ENCODE peak calls at places on chromosomes 16 and 17, in seven cellular contexts. G is progenitor cell of endocrine pancreas, F is GM23248, E is fibroblast of mammary gland, Y is NAMALWA, C is EH, J is choroid plexus epithelial cell. L is an unnamed sample.

GRCh38 chr17:79960788-79961522 is 74.7 kb downstream of the TBC1D16 start:
- DNase-seq in G (no peak), F (no peak), E (no peak), Y (no peak), C (peak), J (peak), L (no peak)

GRCh38 chr16:85781685-85782370 is 17.5 kb downstream of the EMC8 start:
- DNase-seq in G (no peak), F (peak), E (peak), Y (no peak), C (peak), J (peak), L (no peak)

GRCh38 chr16:56637814-56638750 is at the start of gene MT1A:
- DNase-seq in G (no peak), F (peak), E (peak), Y (no peak), C (peak), J (peak), L (no peak)

GRCh38 chr17:17149520-17150449 is 56.3 kb downstream of the PLD6 start:
- DNase-seq in G (no peak), F (no peak), E (no peak), Y (no peak), C (no peak), J (no peak), L (no peak)

GRCh38 chr16:27918755-27919154 is 144.8 kb downstream of the GSG1L start:
- DNase-seq in G (no peak), F (peak), E (peak), Y (no peak), C (peak), J (no peak), L (no peak)

GRCh38 chr16:1877804-1878203 is 5.8 kb upstream of the MEIOB start:
- DNase-seq in G (no peak), F (no peak), E (no peak), Y (no peak), C (no peak), J (no peak), L (no peak)

GRCh38 chr17:79728169-79728907 is 2.4 kb upstream of the ENPP7 start:
- DNase-seq in G (peak), F (peak), E (peak), Y (peak), C (peak), J (peak), L (peak)

GRCh38 chr16:67641779-67642708 is 2.9 kb upstream of the CARMIL2 start:
- DNase-seq in G (no peak), F (peak), E (peak), Y (no peak), C (peak), J (peak), L (no peak)

GRCh38 chr17:40484285-40484972 is 17.0 kb downstream of the TNS4 start:
- DNase-seq in G (no peak), F (no peak), E (no peak), Y (no peak), C (no peak), J (no peak), L (no peak)

GRCh38 chr17:7177954-7178477 is 1.2 kb downstream of the ASGR1 start:
- DNase-seq in G (peak), F (peak), E (peak), Y (no peak), C (peak), J (no peak), L (no peak)

L was measured in NT2/D1.